ENCODE peak calls at places on chromosome 18, in five cellular contexts. One of them, this sample, is unnamed.
A peak's percentile ranks its signal among the peaks of the same experiment; 100 is the strongest.

GRCh38 chr18:26978812-26979341 is 113.4 kb upstream of the AQP4 start:
- DNase-seq in HCT116: no peak
- DNase-seq in MM.1S: peak; percentile 78
- DNase-seq in SK-N-SH: no peak
- DNase-seq in neural progenitor cell: no peak
- DNase-seq in this sample: no peak

GRCh38 chr18:21327101-21327500 is 85.1 kb downstream of the GREB1L start:
- DNase-seq in HCT116: no peak
- DNase-seq in SK-N-SH: no peak
- DNase-seq in neural progenitor cell: no peak
- DNase-seq in MM.1S: no peak
- DNase-seq in this sample: no peak

GRCh38 chr18:39966275-39966674 is 1988.8 kb upstream of the PIK3C3 start:
- DNase-seq in HCT116: no peak
- DNase-seq in MM.1S: no peak
- DNase-seq in SK-N-SH: no peak
- DNase-seq in neural progenitor cell: peak; percentile 17
- DNase-seq in this sample: no peak

GRCh38 chr18:23805898-23806297 is 116.6 kb downstream of the LAMA3 start:
- DNase-seq in neural progenitor cell: no peak
- DNase-seq in HCT116: no peak
- DNase-seq in SK-N-SH: no peak
- DNase-seq in MM.1S: no peak
- DNase-seq in this sample: no peak

GRCh38 chr18:49487711-49488310 is 777 bp upstream of the C18orf32 start:
- DNase-seq in neural progenitor cell: peak; percentile 4
- DNase-seq in SK-N-SH: no peak
- DNase-seq in MM.1S: no peak
- DNase-seq in HCT116: no peak
- DNase-seq in this sample: no peak

GRCh38 chr18:55515204-55515603 is 72.8 kb downstream of the TCF4 start:
- DNase-seq in HCT116: no peak
- DNase-seq in SK-N-SH: no peak
- DNase-seq in neural progenitor cell: no peak
- DNase-seq in MM.1S: no peak
- DNase-seq in this sample: no peak

GRCh38 chr18:52499018-52499417 is 159.0 kb downstream of the DCC start:
- DNase-seq in MM.1S: no peak
- DNase-seq in neural progenitor cell: no peak
- DNase-seq in SK-N-SH: no peak
- DNase-seq in HCT116: no peak
- DNase-seq in this sample: peak; percentile 57

GRCh38 chr18:60018801-60019462 is 119.1 kb downstream of the PMAIP1 start:
- DNase-seq in HCT116: no peak
- DNase-seq in SK-N-SH: no peak
- DNase-seq in MM.1S: no peak
- DNase-seq in neural progenitor cell: no peak
- DNase-seq in this sample: no peak

GRCh38 chr18:39611381-39612090 is 2045.9 kb upstream of the CELF4 start:
- DNase-seq in HCT116: no peak
- DNase-seq in SK-N-SH: no peak
- DNase-seq in neural progenitor cell: no peak
- DNase-seq in MM.1S: no peak
- DNase-seq in this sample: no peak

GRCh38 chr18:48781041-48781989 is 169.4 kb downstream of the SMAD7 start:
- DNase-seq in neural progenitor cell: peak; percentile 63
- DNase-seq in SK-N-SH: peak; percentile 91
- DNase-seq in MM.1S: no peak
- DNase-seq in HCT116: no peak
- DNase-seq in this sample: peak; percentile 92

GRCh38 chr18:8153887-8154583 is 455.2 kb upstream of the RAB12 start:
- DNase-seq in neural progenitor cell: no peak
- DNase-seq in MM.1S: no peak
- DNase-seq in SK-N-SH: no peak
- DNase-seq in HCT116: no peak
- DNase-seq in this sample: no peak

GRCh38 chr18:61039251-61039650 is 294.0 kb upstream of the CDH20 start:
- DNase-seq in HCT116: no peak
- DNase-seq in MM.1S: no peak
- DNase-seq in neural progenitor cell: no peak
- DNase-seq in SK-N-SH: no peak
- DNase-seq in this sample: no peak

GRCh38 chr18:51009071-51009470 is 20.9 kb upstream of the SMAD4 start:
- DNase-seq in MM.1S: no peak
- DNase-seq in HCT116: no peak
- DNase-seq in neural progenitor cell: no peak
- DNase-seq in SK-N-SH: no peak
- DNase-seq in this sample: no peak

GRCh38 chr18:70322928-70323327 is 34.1 kb downstream of the SOCS6 start:
- DNase-seq in neural progenitor cell: peak; percentile 31
- DNase-seq in SK-N-SH: no peak
- DNase-seq in HCT116: no peak
- DNase-seq in MM.1S: no peak
- DNase-seq in this sample: peak; percentile 26

GRCh38 chr18:65516209-65516608 is 234.6 kb upstream of the CDH7 start:
- DNase-seq in HCT116: no peak
- DNase-seq in neural progenitor cell: no peak
- DNase-seq in MM.1S: no peak
- DNase-seq in SK-N-SH: no peak
- DNase-seq in this sample: no peak

GRCh38 chr18:12027046-12027445 is 45.7 kb downstream of the IMPA2 start:
- DNase-seq in SK-N-SH: no peak
- DNase-seq in MM.1S: no peak
- DNase-seq in HCT116: no peak
- DNase-seq in neural progenitor cell: no peak
- DNase-seq in this sample: no peak

GRCh38 chr18:23460285-23461273 is 7.5 kb downstream of the RIOK3 start:
- DNase-seq in SK-N-SH: no peak
- DNase-seq in HCT116: no peak
- DNase-seq in MM.1S: no peak
- DNase-seq in neural progenitor cell: no peak
- DNase-seq in this sample: peak; percentile 44

GRCh38 chr18:384897-385296 is 115.6 kb downstream of the COLEC12 start:
- DNase-seq in HCT116: no peak
- DNase-seq in SK-N-SH: no peak
- DNase-seq in MM.1S: no peak
- DNase-seq in neural progenitor cell: no peak
- DNase-seq in this sample: no peak

GRCh38 chr18:54358495-54358793 is 738 bp downstream of the C18orf54 start:
- DNase-seq in neural progenitor cell: no peak
- DNase-seq in HCT116: no peak
- DNase-seq in MM.1S: no peak
- DNase-seq in SK-N-SH: no peak
- DNase-seq in this sample: peak; percentile 22

GRCh38 chr18:33804258-33804657 is 226.2 kb downstream of the ASXL3 start:
- DNase-seq in SK-N-SH: no peak
- DNase-seq in HCT116: no peak
- DNase-seq in MM.1S: no peak
- DNase-seq in neural progenitor cell: no peak
- DNase-seq in this sample: peak; percentile 11

GRCh38 chr18:10797882-10798281 is 272.1 kb downstream of the NAPG start:
- DNase-seq in SK-N-SH: no peak
- DNase-seq in MM.1S: peak; percentile 46
- DNase-seq in HCT116: no peak
- DNase-seq in neural progenitor cell: no peak
- DNase-seq in this sample: no peak

GRCh38 chr18:50401334-50401733 is 26.5 kb downstream of the SKA1 start:
- DNase-seq in MM.1S: no peak
- DNase-seq in HCT116: no peak
- DNase-seq in neural progenitor cell: no peak
- DNase-seq in SK-N-SH: no peak
- DNase-seq in this sample: no peak

GRCh38 chr18:48864876-48865275 is 85.9 kb downstream of the SMAD7 start:
- DNase-seq in SK-N-SH: no peak
- DNase-seq in neural progenitor cell: no peak
- DNase-seq in MM.1S: no peak
- DNase-seq in HCT116: no peak
- DNase-seq in this sample: no peak

GRCh38 chr18:62152844-62153243 is 34.0 kb downstream of the PIGN start:
- DNase-seq in MM.1S: no peak
- DNase-seq in neural progenitor cell: no peak
- DNase-seq in HCT116: no peak
- DNase-seq in SK-N-SH: no peak
- DNase-seq in this sample: no peak

GRCh38 chr18:15198116-15198389 is 450.1 kb downstream of the ANKRD30B start:
- DNase-seq in HCT116: no peak
- DNase-seq in SK-N-SH: no peak
- DNase-seq in neural progenitor cell: no peak
- DNase-seq in MM.1S: no peak
- DNase-seq in this sample: no peak

GRCh38 chr18:80196528-80197320 is 50.6 kb downstream of the PARD6G start:
- DNase-seq in SK-N-SH: no peak
- DNase-seq in neural progenitor cell: peak; percentile 74
- DNase-seq in MM.1S: no peak
- DNase-seq in HCT116: no peak
- DNase-seq in this sample: peak; percentile 58
- TF ChIP-seq EZH2phosphoT487 in SK-N-SH: no peak
- TF ChIP-seq EZH2phosphoT487 in neural progenitor cell: no peak
- TF ChIP-seq EZH2phosphoT487 in MM.1S: no peak
- TF ChIP-seq EZH2phosphoT487 in HCT116: no peak
- TF ChIP-seq EZH2phosphoT487 in this sample: no peak

GRCh38 chr18:77063256-77063655 is 69.3 kb downstream of the MBP start:
- DNase-seq in SK-N-SH: no peak
- DNase-seq in MM.1S: peak; percentile 76
- DNase-seq in neural progenitor cell: no peak
- DNase-seq in HCT116: no peak
- DNase-seq in this sample: no peak

GRCh38 chr18:77059294-77059916 is 73.2 kb downstream of the MBP start:
- DNase-seq in neural progenitor cell: peak; percentile 69
- DNase-seq in HCT116: peak; percentile 67
- DNase-seq in MM.1S: peak; percentile 56
- DNase-seq in SK-N-SH: peak; percentile 67
- DNase-seq in this sample: peak; percentile 72

GRCh38 chr18:77062518-77063003 is 70.0 kb downstream of the MBP start:
- DNase-seq in HCT116: no peak
- DNase-seq in neural progenitor cell: no peak
- DNase-seq in SK-N-SH: no peak
- DNase-seq in MM.1S: peak; percentile 93
- DNase-seq in this sample: no peak

GRCh38 chr18:77061291-77061945 is 71.2 kb downstream of the MBP start:
- DNase-seq in HCT116: no peak
- DNase-seq in MM.1S: no peak
- DNase-seq in neural progenitor cell: no peak
- DNase-seq in SK-N-SH: no peak
- DNase-seq in this sample: no peak

DNA sequence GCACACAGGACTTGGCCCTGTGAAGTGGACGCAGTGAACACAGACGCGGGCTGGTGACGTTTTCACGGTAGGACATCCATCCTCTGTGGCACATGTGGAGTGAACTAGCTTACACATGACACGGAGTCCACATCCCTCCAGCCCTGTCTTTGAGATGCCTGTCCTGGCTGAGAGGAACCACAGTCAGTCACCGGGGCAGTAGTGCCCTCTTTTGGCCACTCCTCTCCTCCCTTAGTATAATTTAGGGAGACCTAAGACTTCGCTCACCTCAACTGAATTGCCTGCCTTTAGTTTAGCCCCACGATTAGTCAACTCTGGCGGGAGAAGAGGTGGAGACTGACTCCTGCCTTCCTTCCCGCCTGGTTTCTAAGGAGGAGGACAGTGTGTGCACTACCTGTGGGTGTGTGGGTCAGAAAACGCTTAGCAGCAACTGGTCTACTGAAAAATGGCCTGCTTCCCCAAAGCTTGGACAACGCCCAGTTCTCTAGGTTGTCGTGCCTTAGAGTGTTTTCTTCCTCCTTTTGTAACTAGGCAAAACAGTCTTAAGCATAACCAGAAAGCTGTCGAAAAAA is 70.6 kb downstream of the MBP start:
- DNase-seq in neural progenitor cell: peak; percentile 57
- DNase-seq in HCT116: no peak
- DNase-seq in SK-N-SH: no peak
- DNase-seq in MM.1S: peak; percentile 39
- DNase-seq in this sample: no peak
- H3K27ac ChIP-seq in neural progenitor cell: no peak overlapping the region
- H3K27ac ChIP-seq in HCT116: no peak overlapping the region
- H3K27ac ChIP-seq in SK-N-SH: no peak overlapping the region
- H3K27ac ChIP-seq in MM.1S: peak overlapping the region; percentile 98
- H3K27ac ChIP-seq in this sample: peak overlapping the region; percentile 83

GRCh38 chr18:32049393-32050161 is 31.0 kb downstream of the RNF125 start:
- DNase-seq in SK-N-SH: no peak
- DNase-seq in neural progenitor cell: no peak
- DNase-seq in HCT116: no peak
- DNase-seq in MM.1S: no peak
- DNase-seq in this sample: no peak

DNA sequence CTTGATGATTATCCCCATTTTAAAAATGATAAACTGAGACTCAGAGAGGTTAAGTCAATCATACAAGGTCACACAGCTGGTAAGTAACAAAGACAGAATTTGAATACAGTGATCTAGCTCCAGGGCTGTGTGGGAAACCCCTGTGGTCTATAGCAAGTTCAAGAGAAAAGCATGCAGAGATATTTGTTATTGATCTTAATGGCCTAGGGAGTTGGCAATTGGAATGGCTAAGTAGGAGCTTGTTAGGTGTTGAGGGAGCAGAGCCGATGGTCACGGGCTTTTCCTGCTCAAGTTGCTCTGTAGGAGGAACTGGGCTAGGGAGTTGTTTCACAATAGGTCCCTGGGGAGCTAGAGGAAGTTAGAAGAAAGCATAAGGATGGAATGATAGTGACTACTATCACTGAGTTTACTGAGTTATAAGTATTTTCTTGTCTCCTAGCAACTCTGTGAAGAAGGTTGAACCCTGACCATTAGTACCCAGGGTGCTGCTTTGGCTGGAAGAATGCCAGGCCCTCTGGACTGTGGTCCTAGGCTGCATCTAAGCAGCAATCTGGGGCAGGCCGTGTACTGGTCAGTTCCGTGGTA is 30.0 kb downstream of the RNF125 start:
- DNase-seq in HCT116: no peak
- DNase-seq in SK-N-SH: no peak
- DNase-seq in MM.1S: no peak
- DNase-seq in neural progenitor cell: no peak
- DNase-seq in this sample: peak; percentile 25
- TF ChIP-seq EZH2phosphoT487 in HCT116: no peak
- TF ChIP-seq EZH2phosphoT487 in SK-N-SH: no peak
- TF ChIP-seq EZH2phosphoT487 in MM.1S: no peak
- TF ChIP-seq EZH2phosphoT487 in neural progenitor cell: no peak
- TF ChIP-seq EZH2phosphoT487 in this sample: no peak

DNA sequence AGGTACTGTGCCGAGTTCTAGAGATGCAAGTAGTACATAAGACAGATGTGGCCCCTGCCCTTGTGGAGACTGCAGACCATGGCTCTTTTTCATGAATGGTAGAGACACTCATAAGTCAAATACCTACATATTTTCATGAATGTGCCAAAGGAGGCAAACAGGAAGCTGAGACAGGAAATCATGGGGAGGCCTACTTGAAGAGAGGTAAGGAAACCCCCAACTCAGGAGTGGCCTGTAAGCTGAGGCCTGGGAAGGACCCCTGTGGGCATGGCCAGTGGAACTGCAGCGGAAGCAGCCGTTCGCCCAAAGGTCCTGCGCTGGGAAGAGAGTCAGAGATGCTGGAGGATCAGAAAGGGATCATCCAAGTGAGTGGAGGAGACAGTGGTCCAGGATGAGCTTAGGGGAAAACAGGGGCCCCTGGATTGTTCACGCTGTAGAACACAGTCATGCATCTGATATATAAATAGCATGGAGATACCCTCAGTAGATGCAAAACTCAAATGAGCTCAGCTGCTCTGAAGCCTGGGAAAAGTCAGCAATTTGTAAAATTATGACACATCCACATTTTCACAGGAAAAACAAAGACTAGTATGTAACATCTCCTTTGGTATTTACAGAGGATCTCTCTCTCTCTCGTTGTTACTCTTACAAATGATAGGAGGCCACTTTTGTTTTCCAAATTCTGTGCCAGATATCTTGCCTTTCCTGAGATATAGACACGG is 228.9 kb downstream of the NEDD4L start:
- DNase-seq in HCT116: no peak
- DNase-seq in SK-N-SH: no peak
- DNase-seq in MM.1S: no peak
- DNase-seq in neural progenitor cell: no peak
- DNase-seq in this sample: no peak
- H3K27ac ChIP-seq in HCT116: no peak overlapping the region
- H3K27ac ChIP-seq in SK-N-SH: no peak overlapping the region
- H3K27ac ChIP-seq in MM.1S: no peak overlapping the region
- H3K27ac ChIP-seq in neural progenitor cell: no peak overlapping the region
- H3K27ac ChIP-seq in this sample: no peak overlapping the region